ENCODE peak calls at places on chromosomes 7 and 10, in four cellular contexts. One of them, this sample, is unnamed. For H3K36me3, the result is how much of the 10 kb centered on the place peaks cover.

GRCh38 chr10:103765981-103766380 is 89.4 kb downstream of the SH3PXD2A start:
- DNase-seq in neuronal stem cell: no peak
- DNase-seq in uterus: no peak
- DNase-seq in effector memory CD4-positive, alpha-beta T cell: peak
- DNase-seq in this sample: no peak

GRCh38 chr10:22666287-22667092 is 47.9 kb downstream of the PIP4K2A start:
- DNase-seq in neuronal stem cell: no peak
- DNase-seq in uterus: no peak
- DNase-seq in effector memory CD4-positive, alpha-beta T cell: peak
- DNase-seq in this sample: no peak

GRCh38 chr10:93436577-93436976 is 45.6 kb downstream of the MYOF start:
- DNase-seq in neuronal stem cell: no peak
- DNase-seq in uterus: peak
- DNase-seq in effector memory CD4-positive, alpha-beta T cell: no peak
- DNase-seq in this sample: peak

GRCh38 chr7:131568510-131568909 is 12.1 kb upstream of the PODXL start:
- DNase-seq in neuronal stem cell: no peak
- DNase-seq in uterus: no peak
- DNase-seq in effector memory CD4-positive, alpha-beta T cell: no peak
- DNase-seq in this sample: no peak

GRCh38 chr7:152054377-152055230 is 29.1 kb downstream of the GALNT11 start:
- DNase-seq in neuronal stem cell: no peak
- DNase-seq in uterus: peak
- DNase-seq in effector memory CD4-positive, alpha-beta T cell: no peak
- DNase-seq in this sample: peak

GRCh38 chr10:50807851-50808776 is 68.4 kb downstream of the ASAH2B start:
- DNase-seq in neuronal stem cell: no peak
- DNase-seq in uterus: no peak
- DNase-seq in effector memory CD4-positive, alpha-beta T cell: no peak
- DNase-seq in this sample: no peak

GRCh38 chr10:71486465-71487114 is 89.9 kb downstream of the CDH23 start:
- DNase-seq in neuronal stem cell: peak
- DNase-seq in uterus: no peak
- DNase-seq in effector memory CD4-positive, alpha-beta T cell: no peak
- DNase-seq in this sample: no peak

GRCh38 chr7:139339025-139339424 is 2.1 kb upstream of the FMC1 start:
- DNase-seq in neuronal stem cell: no peak
- DNase-seq in uterus: no peak
- DNase-seq in effector memory CD4-positive, alpha-beta T cell: no peak
- DNase-seq in this sample: no peak

GRCh38 chr7:147981072-147981813 is 609.3 kb upstream of the C7orf33 start:
- DNase-seq in neuronal stem cell: no peak
- DNase-seq in uterus: no peak
- DNase-seq in effector memory CD4-positive, alpha-beta T cell: no peak
- DNase-seq in this sample: no peak

GRCh38 chr7:30618080-30618676 is 23.5 kb downstream of the GARS1 start:
- DNase-seq in neuronal stem cell: no peak
- DNase-seq in uterus: no peak
- DNase-seq in effector memory CD4-positive, alpha-beta T cell: no peak
- DNase-seq in this sample: no peak

GRCh38 chr10:79246606-79247275 is 100.5 kb upstream of the PPIF start:
- DNase-seq in neuronal stem cell: no peak
- DNase-seq in uterus: peak
- DNase-seq in effector memory CD4-positive, alpha-beta T cell: no peak
- DNase-seq in this sample: no peak

GRCh38 chr7:99926351-99926750 is 3.1 kb downstream of the GJC3 start:
- DNase-seq in neuronal stem cell: no peak
- DNase-seq in uterus: no peak
- DNase-seq in effector memory CD4-positive, alpha-beta T cell: no peak
- DNase-seq in this sample: no peak

GRCh38 chr7:11788568-11788967 is 43.4 kb downstream of the THSD7A start:
- DNase-seq in neuronal stem cell: no peak
- DNase-seq in uterus: no peak
- DNase-seq in effector memory CD4-positive, alpha-beta T cell: no peak
- DNase-seq in this sample: no peak

GRCh38 chr10:78332013-78332412 is 298.4 kb downstream of the RPS24 start:
- DNase-seq in neuronal stem cell: no peak
- DNase-seq in uterus: peak
- DNase-seq in effector memory CD4-positive, alpha-beta T cell: no peak
- DNase-seq in this sample: no peak

GRCh38 chr10:11515596-11516418 is 95.6 kb downstream of the USP6NL start:
- DNase-seq in neuronal stem cell: no peak
- DNase-seq in uterus: peak
- DNase-seq in effector memory CD4-positive, alpha-beta T cell: no peak
- DNase-seq in this sample: no peak

GRCh38 chr10:50400694-50401093 is 149.4 kb upstream of the ASAH2 start:
- DNase-seq in neuronal stem cell: no peak
- DNase-seq in uterus: no peak
- DNase-seq in effector memory CD4-positive, alpha-beta T cell: no peak
- DNase-seq in this sample: no peak

GRCh38 chr10:72879245-72879644 is 14.3 kb upstream of the OIT3 start:
- DNase-seq in neuronal stem cell: no peak
- DNase-seq in uterus: no peak
- DNase-seq in effector memory CD4-positive, alpha-beta T cell: no peak
- DNase-seq in this sample: no peak

GRCh38 chr10:15237351-15237750 is 68.9 kb upstream of the NMT2 start:
- DNase-seq in neuronal stem cell: no peak
- DNase-seq in uterus: no peak
- DNase-seq in effector memory CD4-positive, alpha-beta T cell: no peak
- DNase-seq in this sample: no peak

GRCh38 chr7:94486206-94486605 is 23.4 kb upstream of the CASD1 start:
- DNase-seq in neuronal stem cell: no peak
- DNase-seq in uterus: no peak
- DNase-seq in effector memory CD4-positive, alpha-beta T cell: no peak
- DNase-seq in this sample: no peak

GRCh38 chr7:134942690-134943466 is 43.4 kb upstream of the AGBL3 start:
- DNase-seq in neuronal stem cell: no peak
- DNase-seq in uterus: no peak
- DNase-seq in effector memory CD4-positive, alpha-beta T cell: no peak
- DNase-seq in this sample: no peak

GRCh38 chr7:157992511-157993160 is 595.0 kb downstream of the PTPRN2 start:
- DNase-seq in neuronal stem cell: no peak
- DNase-seq in uterus: no peak
- DNase-seq in effector memory CD4-positive, alpha-beta T cell: no peak
- DNase-seq in this sample: no peak

GRCh38 chr7:126606331-126606730 is 646.4 kb downstream of the GRM8 start:
- DNase-seq in neuronal stem cell: no peak
- DNase-seq in uterus: no peak
- DNase-seq in effector memory CD4-positive, alpha-beta T cell: no peak
- DNase-seq in this sample: no peak

GRCh38 chr7:155848691-155849690 is 36.7 kb upstream of the SHH start:
- DNase-seq in neuronal stem cell: no peak
- DNase-seq in uterus: no peak
- DNase-seq in effector memory CD4-positive, alpha-beta T cell: no peak
- DNase-seq in this sample: no peak

GRCh38 chr10:71963756-71964668 is at the start of gene CHST3:
- DNase-seq in neuronal stem cell: peak
- DNase-seq in uterus: peak
- DNase-seq in effector memory CD4-positive, alpha-beta T cell: no peak
- DNase-seq in this sample: no peak

GRCh38 chr7:27834179-27834921 is 94.4 kb downstream of the TAX1BP1 start:
- DNase-seq in neuronal stem cell: no peak
- DNase-seq in uterus: no peak
- DNase-seq in effector memory CD4-positive, alpha-beta T cell: no peak
- DNase-seq in this sample: no peak

GRCh38 chr10:108452483-108453060 is 1288.1 kb upstream of the SORCS1 start:
- DNase-seq in neuronal stem cell: no peak
- DNase-seq in uterus: no peak
- DNase-seq in effector memory CD4-positive, alpha-beta T cell: no peak
- DNase-seq in this sample: no peak

GRCh38 chr10:101428036-101428435 is 74.1 kb downstream of the BTRC start:
- DNase-seq in neuronal stem cell: no peak
- DNase-seq in uterus: no peak
- DNase-seq in effector memory CD4-positive, alpha-beta T cell: no peak
- DNase-seq in this sample: no peak

GRCh38 chr10:112628951-112629604 is 182.1 kb downstream of the VTI1A start:
- DNase-seq in neuronal stem cell: no peak
- DNase-seq in uterus: no peak
- DNase-seq in effector memory CD4-positive, alpha-beta T cell: no peak
- DNase-seq in this sample: no peak

GRCh38 chr10:78937388-78937787 is 131.4 kb upstream of the ZMIZ1 start:
- DNase-seq in neuronal stem cell: no peak
- DNase-seq in uterus: no peak
- DNase-seq in effector memory CD4-positive, alpha-beta T cell: no peak
- DNase-seq in this sample: no peak

GRCh38 chr10:19683965-19684364 is 132.3 kb upstream of the PLXDC2 start:
- DNase-seq in neuronal stem cell: no peak
- DNase-seq in uterus: no peak
- DNase-seq in effector memory CD4-positive, alpha-beta T cell: no peak
- DNase-seq in this sample: no peak

GRCh38 chr7:40268836-40269235 is 134.0 kb downstream of the SUGCT start:
- DNase-seq in neuronal stem cell: no peak
- DNase-seq in uterus: no peak
- DNase-seq in effector memory CD4-positive, alpha-beta T cell: no peak
- DNase-seq in this sample: no peak

GRCh38 chr7:94395141-94396041 is 696 bp downstream of the COL1A2 start:
- DNase-seq in neuronal stem cell: peak
- DNase-seq in uterus: peak
- DNase-seq in effector memory CD4-positive, alpha-beta T cell: no peak
- DNase-seq in this sample: peak

GRCh38 chr7:31729195-31729804 is 42.3 kb downstream of the PPP1R17 start:
- DNase-seq in neuronal stem cell: no peak
- DNase-seq in uterus: no peak
- DNase-seq in effector memory CD4-positive, alpha-beta T cell: no peak
- DNase-seq in this sample: no peak

GRCh38 chr7:54932818-54933543 is 85.8 kb upstream of the EGFR start:
- DNase-seq in neuronal stem cell: peak
- DNase-seq in uterus: peak
- DNase-seq in effector memory CD4-positive, alpha-beta T cell: no peak
- DNase-seq in this sample: peak

GRCh38 chr7:69739906-69740545 is 141.8 kb downstream of the AUTS2 start:
- DNase-seq in neuronal stem cell: no peak
- DNase-seq in uterus: peak
- DNase-seq in effector memory CD4-positive, alpha-beta T cell: no peak
- DNase-seq in this sample: no peak

GRCh38 chr7:74176555-74176954 is 2.4 kb downstream of the EIF4H start:
- DNase-seq in neuronal stem cell: no peak
- DNase-seq in uterus: no peak
- DNase-seq in effector memory CD4-positive, alpha-beta T cell: no peak
- DNase-seq in this sample: no peak
- H3K4me3 ChIP-seq in neuronal stem cell: no peak
- H3K4me3 ChIP-seq in uterus: no peak
- H3K4me3 ChIP-seq in effector memory CD4-positive, alpha-beta T cell: peak
- H3K4me3 ChIP-seq in this sample: no peak

GRCh38 chr10:98416589-98416988 is 1.6 kb upstream of the PYROXD2 start:
- DNase-seq in neuronal stem cell: no peak
- DNase-seq in uterus: no peak
- DNase-seq in effector memory CD4-positive, alpha-beta T cell: no peak
- DNase-seq in this sample: no peak

GRCh38 chr10:98418596-98419265 is 3.7 kb upstream of the PYROXD2 start:
- DNase-seq in neuronal stem cell: no peak
- DNase-seq in uterus: no peak
- DNase-seq in effector memory CD4-positive, alpha-beta T cell: no peak
- DNase-seq in this sample: no peak

GRCh38 chr10:98416989-98417388 is 2.0 kb upstream of the PYROXD2 start:
- DNase-seq in neuronal stem cell: no peak
- DNase-seq in uterus: no peak
- DNase-seq in effector memory CD4-positive, alpha-beta T cell: no peak
- DNase-seq in this sample: no peak

GRCh38 chr10:98417973-98418372 is 3.0 kb upstream of the PYROXD2 start:
- DNase-seq in neuronal stem cell: no peak
- DNase-seq in uterus: no peak
- DNase-seq in effector memory CD4-positive, alpha-beta T cell: no peak
- DNase-seq in this sample: no peak

DNA sequence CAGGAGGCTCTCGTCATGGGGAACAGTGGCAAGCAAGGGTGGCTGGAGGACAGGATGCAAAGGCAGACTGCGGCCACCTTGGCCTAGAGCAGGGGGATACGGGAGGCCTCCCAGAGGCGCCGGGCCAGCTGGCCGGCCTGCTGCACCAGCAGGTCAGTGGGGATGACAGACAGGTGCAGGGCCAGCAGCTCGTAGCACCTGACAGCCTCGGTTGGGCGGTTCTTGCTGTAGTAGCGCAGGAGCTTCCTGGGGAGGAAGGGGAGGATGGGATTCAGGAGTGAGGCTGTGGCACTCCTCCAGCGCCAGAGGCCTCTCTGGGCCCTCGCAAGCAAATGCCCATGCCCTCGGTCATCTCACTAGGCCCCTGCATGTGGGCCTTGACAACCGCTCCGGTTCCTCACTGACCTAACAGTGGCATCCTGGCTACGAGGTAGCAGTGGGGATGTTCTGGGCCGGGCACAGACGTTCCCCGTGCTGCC is 2.5 kb upstream of the PYROXD2 start:
- DNase-seq in neuronal stem cell: no peak
- DNase-seq in uterus: no peak
- DNase-seq in effector memory CD4-positive, alpha-beta T cell: no peak
- DNase-seq in this sample: no peak
- H3K36me3 ChIP-seq in neuronal stem cell: under half
- H3K36me3 ChIP-seq in uterus: under half
- H3K36me3 ChIP-seq in effector memory CD4-positive, alpha-beta T cell: under half
- H3K36me3 ChIP-seq in this sample: under half

GRCh38 chr10:56035489-56035888 is 325.6 kb downstream of the ZWINT start:
- DNase-seq in neuronal stem cell: no peak
- DNase-seq in uterus: no peak
- DNase-seq in effector memory CD4-positive, alpha-beta T cell: no peak
- DNase-seq in this sample: no peak
- H3K4me3 ChIP-seq in neuronal stem cell: no peak
- H3K4me3 ChIP-seq in uterus: no peak
- H3K4me3 ChIP-seq in effector memory CD4-positive, alpha-beta T cell: no peak
- H3K4me3 ChIP-seq in this sample: no peak

GRCh38 chr10:69929575-69929974 is 123.1 kb upstream of the MACROH2A2 start:
- DNase-seq in neuronal stem cell: no peak
- DNase-seq in uterus: no peak
- DNase-seq in effector memory CD4-positive, alpha-beta T cell: no peak
- DNase-seq in this sample: no peak

DNA sequence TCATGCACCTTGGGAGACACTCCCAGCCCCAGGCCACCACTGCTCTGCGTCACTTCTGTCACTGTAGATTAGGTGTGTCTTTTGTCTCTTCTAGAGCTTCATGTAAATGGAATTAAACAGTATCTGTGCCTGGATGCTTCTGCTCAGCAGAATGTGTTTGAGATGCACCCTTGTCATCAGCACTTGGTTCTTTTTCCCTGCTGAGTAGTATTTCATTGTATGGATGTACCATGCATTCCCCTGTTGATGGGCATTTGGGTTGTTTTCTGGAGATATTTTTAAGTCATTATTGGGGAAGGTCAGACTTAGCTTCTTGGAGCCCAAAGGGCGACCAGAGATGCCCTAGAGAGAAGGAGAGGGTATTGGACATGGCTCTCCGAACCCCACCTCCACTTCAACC is 124.3 kb upstream of the MACROH2A2 start:
- DNase-seq in neuronal stem cell: no peak
- DNase-seq in uterus: no peak
- DNase-seq in effector memory CD4-positive, alpha-beta T cell: no peak
- DNase-seq in this sample: no peak
- H3K36me3 ChIP-seq in neuronal stem cell: under half
- H3K36me3 ChIP-seq in uterus: under half
- H3K36me3 ChIP-seq in effector memory CD4-positive, alpha-beta T cell: under half
- H3K36me3 ChIP-seq in this sample: under half

This sample was measured in kidney epithelial cell.